ENCODE peak calls at places on chromosomes 2 and 18, in ten cellular contexts. W, G, Z, T, L, M, Y, D, Q and A are unnamed samples.
A peak's percentile ranks its signal among the peaks of the same experiment; 100 is the strongest.

GRCh38 chr2:68193774-68194372 is 36.2 kb downstream of the PNO1 start:
- DNase-seq in Q (no peak), T (peak; percentile 77), L (peak; percentile 67), D (no peak), Y (peak; percentile 33), M (no peak), W (peak; percentile 39), G (no peak), Z (peak; percentile 60), A (no peak)

GRCh38 chr2:25700221-25700660 is 26.9 kb upstream of the DTNB start:
- DNase-seq in L (peak; percentile 33), G (peak; percentile 48), D (peak; percentile 70), M (peak; percentile 76), Z (peak; percentile 27), Q (peak; percentile 56), W (peak; percentile 94), T (peak; percentile 59), Y (peak; percentile 42), A (peak; percentile 41)

GRCh38 chr2:151049746-151050145 is 211.9 kb downstream of the RBM43 start:
- DNase-seq in Y (peak; percentile 54), M (no peak), T (peak; percentile 69), W (peak; percentile 74), G (no peak), L (peak; percentile 84), D (peak; percentile 56), Q (no peak), Z (peak; percentile 80), A (peak; percentile 32)

GRCh38 chr2:161471631-161472030 is 55.5 kb downstream of the TBR1 start:
- DNase-seq in Q (no peak), T (no peak), M (no peak), D (no peak), Y (no peak), W (no peak), G (no peak), L (no peak), Z (no peak), A (no peak)

GRCh38 chr2:170929686-170930050 is 615 bp downstream of the GORASP2 start:
- DNase-seq in D (peak; percentile 84), T (peak; percentile 26), G (peak; percentile 89), Z (peak; percentile 17), L (peak; percentile 45), Q (peak; percentile 72), Y (peak; percentile 61), W (peak; percentile 63), M (no peak), A (peak; percentile 67)

GRCh38 chr18:45723921-45724320 is at the start of gene SLC14A1:
- DNase-seq in Y (no peak), Q (no peak), G (no peak), W (no peak), T (no peak), L (no peak), D (no peak), Z (no peak), M (no peak), A (no peak)

GRCh38 chr2:212381428-212382102 is 157.0 kb downstream of the ERBB4 start:
- DNase-seq in W (no peak), T (no peak), M (no peak), D (no peak), Q (no peak), L (no peak), G (no peak), Z (no peak), Y (no peak), A (no peak)

GRCh38 chr2:73987109-73987947 is 2.6 kb downstream of the TET3 start:
- DNase-seq in W (no peak), L (peak; percentile 58), G (peak; percentile 54), M (peak; percentile 62), Z (peak; percentile 45), Q (no peak), T (peak; percentile 62), D (peak; percentile 68), Y (peak; percentile 55), A (no peak)

GRCh38 chr2:227817940-227818568 is 4.4 kb downstream of the CCL20 start:
- DNase-seq in Z (peak; percentile 100), G (peak; percentile 10), Q (no peak), M (peak; percentile 4), W (peak; percentile 100), D (peak; percentile 93), T (peak; percentile 100), Y (peak; percentile 100), L (peak; percentile 100), A (peak; percentile 95)

GRCh38 chr2:73999881-74000597 is 15.3 kb downstream of the TET3 start:
- DNase-seq in Z (no peak), Q (no peak), Y (peak; percentile 69), G (no peak), D (peak; percentile 89), T (peak; percentile 74), L (peak; percentile 44), M (no peak), W (no peak), A (no peak)

GRCh38 chr2:150190546-150190945 is 296.9 kb downstream of the RND3 start:
- DNase-seq in T (no peak), Z (no peak), L (no peak), D (no peak), Q (no peak), G (no peak), W (no peak), Y (no peak), M (no peak), A (no peak)

GRCh38 chr2:157150747-157151146 is 106.8 kb upstream of the GALNT5 start:
- DNase-seq in D (peak; percentile 14), Q (no peak), T (peak; percentile 74), L (peak; percentile 16), Y (no peak), W (no peak), G (no peak), Z (peak; percentile 11), M (no peak), A (peak; percentile 12)

GRCh38 chr2:30448308-30448707 is 1.3 kb downstream of the LCLAT1 start:
- DNase-seq in D (no peak), L (no peak), W (no peak), T (no peak), Q (no peak), G (no peak), M (no peak), Y (no peak), Z (no peak), A (no peak)

GRCh38 chr2:158457092-158457825 is 507 bp downstream of the PKP4 start:
- DNase-seq in Y (peak; percentile 80), M (peak; percentile 79), W (peak; percentile 35), D (peak; percentile 82), Q (peak; percentile 62), T (peak; percentile 61), G (peak; percentile 82), Z (peak; percentile 52), L (peak; percentile 64), A (peak; percentile 40)

GRCh38 chr2:69956580-69956979 is 4.9 kb downstream of the ASPRV1 start:
- DNase-seq in Y (no peak), D (no peak), W (no peak), Z (no peak), G (no peak), L (no peak), T (no peak), M (no peak), Q (no peak), A (no peak)

DNA sequence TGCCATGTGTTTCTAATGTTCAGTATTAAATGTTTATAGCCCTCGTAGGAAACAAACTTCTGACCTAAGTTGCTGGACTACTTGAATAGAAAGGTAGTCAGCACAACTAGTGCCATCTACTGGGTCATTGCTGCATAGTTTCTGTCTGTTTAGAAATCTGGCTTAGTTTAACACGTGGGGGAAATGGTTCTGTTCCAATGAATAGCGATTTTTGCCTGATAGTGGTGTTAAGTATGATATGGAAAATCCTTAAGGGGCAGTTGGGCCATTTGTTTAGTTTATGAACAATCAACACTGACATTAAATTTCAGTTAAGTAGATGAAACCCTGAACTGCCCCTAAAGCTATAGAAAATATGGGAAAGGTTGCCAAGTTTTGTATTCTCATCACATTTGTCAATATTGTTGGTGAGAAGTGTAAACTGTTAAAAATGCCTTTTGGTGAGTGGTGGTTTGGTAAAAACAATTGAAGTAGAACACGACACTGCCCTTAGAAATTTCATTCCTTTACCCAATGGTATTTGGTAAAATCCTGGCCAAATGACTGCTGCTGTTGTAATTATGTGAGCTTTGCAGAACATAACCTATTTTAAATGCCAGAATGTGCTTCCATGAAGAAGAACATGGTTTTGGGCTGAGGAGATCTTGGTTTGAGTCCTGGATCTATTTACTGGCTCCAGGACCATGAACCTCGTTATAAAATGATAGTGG is 13.2 kb downstream of the NABP1 start:
- DNase-seq in L (peak; percentile 79), M (peak; percentile 62), Y (peak; percentile 83), G (peak; percentile 60), Z (peak; percentile 76), W (peak; percentile 71), T (peak; percentile 87), Q (peak; percentile 74), D (peak; percentile 82), A (peak; percentile 81)
- H2AFZ ChIP-seq in L (no peak overlapping the region), M (no peak overlapping the region), Y (no peak overlapping the region), G (peak overlapping the region; percentile 82), Z (no peak overlapping the region), W (no peak overlapping the region), T (no peak overlapping the region), Q (no peak overlapping the region), D (no peak overlapping the region), A (no peak overlapping the region)

GRCh38 chr2:133599813-133600212 is 31.6 kb upstream of the NCKAP5 start:
- DNase-seq in Q (no peak), W (no peak), T (no peak), M (no peak), G (no peak), Y (no peak), D (no peak), L (no peak), Z (no peak), A (no peak)
- H2AFZ ChIP-seq in Q (no peak overlapping the region), W (no peak overlapping the region), T (no peak overlapping the region), M (no peak overlapping the region), G (no peak overlapping the region), Y (no peak overlapping the region), D (no peak overlapping the region), L (no peak overlapping the region), Z (no peak overlapping the region), A (no peak overlapping the region)

DNA sequence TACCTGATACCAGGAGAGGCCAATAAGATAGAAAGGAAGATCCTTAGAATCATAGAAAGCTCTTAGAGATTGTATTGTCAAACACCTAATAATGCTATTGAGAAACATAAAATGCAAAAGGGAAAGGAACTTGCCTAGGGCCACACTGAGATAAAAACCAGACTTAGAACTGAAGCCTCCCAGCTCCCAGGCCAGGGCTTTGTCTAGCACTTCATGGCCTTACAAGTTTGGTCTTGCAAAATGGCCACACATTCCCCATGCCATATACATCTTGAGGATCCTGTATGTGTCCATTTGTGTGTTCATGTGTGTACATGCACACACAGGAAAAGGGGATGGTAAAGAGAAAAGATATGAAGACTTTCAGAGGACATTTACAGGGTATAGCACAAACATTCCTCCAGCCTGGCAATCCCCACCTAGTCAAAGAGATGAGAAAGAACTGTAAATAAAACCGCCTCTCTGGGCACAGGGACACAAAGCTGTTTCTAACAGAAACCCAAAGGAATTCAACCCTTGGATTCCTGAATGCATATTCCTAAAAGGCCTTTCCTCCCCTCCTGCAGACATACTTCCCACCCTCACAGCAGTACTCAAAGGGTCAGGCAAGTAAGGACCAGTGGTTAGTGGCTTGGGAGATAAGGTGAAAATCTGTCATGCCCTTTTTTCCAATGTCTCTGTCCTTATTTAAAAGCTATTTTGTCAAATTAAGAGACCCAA is 99.7 kb upstream of the KLHL29 start:
- DNase-seq in L (no peak), W (no peak), Y (no peak), Q (no peak), G (no peak), T (no peak), D (no peak), M (no peak), Z (no peak), A (no peak)
- H2AFZ ChIP-seq in L (no peak overlapping the region), W (no peak overlapping the region), Y (no peak overlapping the region), Q (no peak overlapping the region), G (no peak overlapping the region), T (no peak overlapping the region), D (no peak overlapping the region), M (no peak overlapping the region), Z (no peak overlapping the region), A (no peak overlapping the region)

GRCh38 chr2:210630904-210631560 is 74.6 kb downstream of the CPS1 start:
- DNase-seq in T (no peak), M (no peak), Q (no peak), Y (no peak), G (peak; percentile 19), L (no peak), W (no peak), D (no peak), Z (no peak), A (no peak)
- H2AFZ ChIP-seq in T (no peak overlapping the region), M (no peak overlapping the region), Q (no peak overlapping the region), Y (no peak overlapping the region), G (no peak overlapping the region), L (no peak overlapping the region), W (no peak overlapping the region), D (no peak overlapping the region), Z (no peak overlapping the region), A (no peak overlapping the region)